ENCODE peak calls at places on chromosomes 7 and 10, in eight cellular contexts. E is left ventricle myocardium inferior, J is tibial nerve, D is foreskin fibroblast, W is spleen, V is NCI-H345, A is GDM1, N is EL. Y is an unnamed sample.

GRCh38 chr10:59057350-59057749 is 119.1 kb upstream of the PHYHIPL start:
- DNase-seq in A (no peak), J (no peak), V (no peak), W (no peak), D (no peak), E (no peak), N (no peak), Y (no peak)

GRCh38 chr7:38060116-38060515 is 117.9 kb upstream of the STARD3NL start:
- DNase-seq in D (no peak), W (no peak), N (no peak), E (no peak), V (no peak), A (no peak), J (no peak), Y (no peak)

GRCh38 chr7:139118803-139119485 is 9.4 kb upstream of the ZC3HAV1 start:
- DNase-seq in W (peak; percentile 85), E (no peak), A (peak; percentile 23), N (no peak), V (peak; percentile 27), J (no peak), D (no peak), Y (no peak)

GRCh38 chr10:6579904-6580278 is at the start of gene PRKCQ:
- DNase-seq in N (peak; percentile 49), E (no peak), V (no peak), W (no peak), A (no peak), D (peak; percentile 23), J (no peak), Y (peak; percentile 53)

GRCh38 chr10:71974489-71975011 is 10.4 kb downstream of the CHST3 start:
- DNase-seq in J (no peak), E (no peak), D (peak; percentile 80), V (no peak), W (peak; percentile 61), A (no peak), N (peak; percentile 93), Y (peak; percentile 89)

GRCh38 chr7:132580717-132581285 is 4.5 kb upstream of the PLXNA4 start:
- DNase-seq in N (peak; percentile 69), V (peak; percentile 79), E (peak; percentile 64), W (no peak), D (peak; percentile 65), J (no peak), A (peak; percentile 71), Y (peak; percentile 83)

GRCh38 chr10:122267849-122268737 is 3.0 kb upstream of the BTBD16 start:
- DNase-seq in E (peak; percentile 43), A (no peak), V (peak; percentile 23), J (no peak), D (no peak), N (peak; percentile 46), W (peak; percentile 82), Y (peak; percentile 51)

GRCh38 chr10:60732240-60733188 is 45.8 kb upstream of the CDK1 start:
- DNase-seq in J (no peak), N (no peak), E (no peak), D (no peak), W (peak; percentile 74), V (peak; percentile 27), A (no peak), Y (peak; percentile 41)

GRCh38 chr10:74502963-74503608 is 323.3 kb upstream of the KAT6B start:
- DNase-seq in V (no peak), W (no peak), A (no peak), J (no peak), D (peak; percentile 70), N (peak; percentile 76), E (no peak), Y (peak; percentile 4)

GRCh38 chr10:6514180-6514579 is 65.9 kb downstream of the PRKCQ start:
- DNase-seq in V (no peak), J (no peak), N (no peak), E (no peak), D (no peak), A (no peak), W (no peak), Y (no peak)

GRCh38 chr7:117997862-117998825 is 124.9 kb upstream of the CTTNBP2 start:
- DNase-seq in N (no peak), J (no peak), E (no peak), W (no peak), V (no peak), A (no peak), D (no peak), Y (peak; percentile 73)

GRCh38 chr10:12241810-12242529 is 46.0 kb downstream of the CDC123 start:
- DNase-seq in A (no peak), V (no peak), J (no peak), E (peak; percentile 50), N (no peak), W (no peak), D (no peak), Y (no peak)

GRCh38 chr7:77576856-77577255 is 39.8 kb downstream of the PTPN12 start:
- DNase-seq in V (no peak), N (no peak), D (no peak), E (no peak), J (no peak), W (no peak), A (no peak), Y (no peak)

GRCh38 chr10:6580279-6581029 is 378 bp upstream of the PRKCQ start:
- DNase-seq in A (peak; percentile 85), N (peak; percentile 62), W (peak; percentile 96), J (no peak), E (peak; percentile 62), V (no peak), D (peak; percentile 55), Y (peak; percentile 72)

GRCh38 chr10:93379366-93380042 is 102.6 kb downstream of the MYOF start:
- DNase-seq in D (peak; percentile 62), A (no peak), V (no peak), E (no peak), J (no peak), W (no peak), N (peak; percentile 85), Y (peak; percentile 74)

GRCh38 chr10:18625906-18626305 is 25.5 kb downstream of the NSUN6 start:
- DNase-seq in D (no peak), A (no peak), E (no peak), J (no peak), V (no peak), N (no peak), W (no peak), Y (no peak)

GRCh38 chr7:1933066-1933835 is 263.2 kb downstream of the ELFN1 start:
- DNase-seq in V (peak; percentile 28), J (no peak), W (peak; percentile 72), N (no peak), D (no peak), E (no peak), A (no peak), Y (no peak)

GRCh38 chr10:2953495-2953894 is 113.9 kb upstream of the PFKP start:
- DNase-seq in A (no peak), N (no peak), W (no peak), V (no peak), E (no peak), D (no peak), J (no peak), Y (no peak)

GRCh38 chr10:11757452-11757819 is 15.3 kb downstream of the ECHDC3 start:
- DNase-seq in W (no peak), E (peak; percentile 54), D (peak; percentile 90), N (peak; percentile 67), A (no peak), J (no peak), V (peak; percentile 74), Y (peak; percentile 68)

GRCh38 chr10:14225374-14225773 is 105.3 kb downstream of the FRMD4A start:
- DNase-seq in W (no peak), V (no peak), J (no peak), E (no peak), A (no peak), D (no peak), N (no peak), Y (no peak)

GRCh38 chr7:105046414-105046813 is 32.4 kb downstream of the KMT2E start:
- DNase-seq in A (no peak), W (no peak), V (no peak), E (no peak), N (peak; percentile 73), J (no peak), D (peak; percentile 34), Y (peak; percentile 69)

GRCh38 chr7:133436014-133436428 is 183.1 kb downstream of the EXOC4 start:
- DNase-seq in D (peak; percentile 90), W (no peak), V (no peak), N (peak; percentile 90), A (no peak), E (no peak), J (no peak), Y (peak; percentile 7)

GRCh38 chr10:116287906-116288501 is 15.0 kb upstream of the GFRA1 start:
- DNase-seq in D (peak; percentile 32), A (no peak), J (no peak), W (no peak), E (no peak), N (peak; percentile 67), V (peak; percentile 53), Y (peak; percentile 63)

GRCh38 chr7:84195295-84196006 is 862 bp upstream of the SEMA3A start:
- DNase-seq in D (no peak), J (no peak), E (no peak), W (no peak), A (no peak), V (no peak), N (peak; percentile 23), Y (no peak)

GRCh38 chr7:28062197-28062988 is 118.2 kb downstream of the JAZF1 start:
- DNase-seq in A (peak; percentile 72), N (peak; percentile 86), V (peak; percentile 40), E (peak; percentile 66), W (peak; percentile 88), J (peak; percentile 68), D (peak; percentile 56), Y (peak; percentile 66)

GRCh38 chr10:52452600-52453493 is 138.8 kb downstream of the DKK1 start:
- DNase-seq in W (no peak), E (no peak), D (no peak), A (no peak), J (no peak), N (no peak), V (no peak), Y (no peak)